ENCODE peak calls at places on chromosomes 5 and 9, in eight cellular contexts. V, T, I, J, S, C, Q and K are unnamed samples. For H3K4me1, the result is how much of the 10 kb centered on the place peaks cover.

GRCh38 chr9:13378171-13378570 is 98.7 kb upstream of the MPDZ start:
- DNase-seq in C (no peak), S (no peak), T (no peak), J (no peak), V (no peak), I (no peak), Q (no peak), K (no peak)

GRCh38 chr5:172910828-172911627 is 48.2 kb upstream of the RPL26L1 start:
- DNase-seq in I (peak), T (peak), S (peak), Q (no peak), V (peak), C (peak), J (no peak), K (peak)

GRCh38 chr9:138104251-138105122 is 226.9 kb downstream of the CACNA1B start:
- DNase-seq in V (no peak), S (no peak), T (no peak), Q (no peak), C (peak), I (no peak), J (no peak), K (no peak)

GRCh38 chr5:176784218-176785165 is 25.9 kb upstream of the UNC5A start:
- DNase-seq in I (no peak), J (no peak), Q (no peak), T (no peak), C (peak), V (peak), S (no peak), K (no peak)

GRCh38 chr9:99516657-99517049 is 294.6 kb downstream of the SEC61B start:
- DNase-seq in C (no peak), J (no peak), Q (no peak), V (no peak), T (no peak), I (no peak), S (no peak), K (no peak)

GRCh38 chr5:7078901-7079300 is 317.0 kb upstream of the ADCY2 start:
- DNase-seq in S (no peak), Q (peak), T (no peak), J (no peak), C (no peak), I (no peak), V (peak), K (no peak)

GRCh38 chr5:61486476-61486875 is 154.4 kb downstream of the ZSWIM6 start:
- DNase-seq in C (no peak), Q (no peak), S (no peak), J (no peak), T (no peak), V (no peak), I (no peak), K (no peak)

GRCh38 chr5:171858303-171858702 is 72.7 kb downstream of the SMIM23 start:
- DNase-seq in C (no peak), I (no peak), Q (no peak), S (no peak), V (peak), T (no peak), J (no peak), K (no peak)

GRCh38 chr5:133525048-133525447 is 87.3 kb downstream of the FSTL4 start:
- DNase-seq in I (no peak), S (no peak), V (no peak), J (no peak), C (no peak), Q (no peak), T (no peak), K (no peak)

GRCh38 chr9:131467214-131467935 is 35.3 kb upstream of the POMT1 start:
- DNase-seq in Q (no peak), S (no peak), I (peak), J (no peak), C (peak), V (no peak), T (no peak), K (no peak)

GRCh38 chr5:16615737-16616535 is 861 bp downstream of the RETREG1 start:
- DNase-seq in C (no peak), V (no peak), T (no peak), J (peak), Q (no peak), I (no peak), S (no peak), K (no peak)
- H3K4me1 ChIP-seq in C (under half), V (under half), T (under half), J (under half), Q (under half), I (under half), S (under half), K (under half)

GRCh38 chr9:22144226-22144625 is 135.1 kb upstream of the CDKN2B start:
- DNase-seq in Q (no peak), T (no peak), I (no peak), J (no peak), V (no peak), S (no peak), C (no peak), K (no peak)

GRCh38 chr9:22147818-22148573 is 138.9 kb upstream of the CDKN2B start:
- DNase-seq in J (no peak), Q (no peak), S (no peak), C (no peak), V (no peak), I (no peak), T (no peak), K (no peak)

GRCh38 chr9:22154064-22154463 is 145.0 kb upstream of the CDKN2B start:
- DNase-seq in I (no peak), Q (no peak), J (no peak), S (no peak), C (peak), V (no peak), T (no peak), K (no peak)

GRCh38 chr9:22146604-22147003 is 137.5 kb upstream of the CDKN2B start:
- DNase-seq in Q (no peak), J (no peak), V (no peak), I (no peak), S (no peak), T (no peak), C (no peak), K (no peak)

DNA sequence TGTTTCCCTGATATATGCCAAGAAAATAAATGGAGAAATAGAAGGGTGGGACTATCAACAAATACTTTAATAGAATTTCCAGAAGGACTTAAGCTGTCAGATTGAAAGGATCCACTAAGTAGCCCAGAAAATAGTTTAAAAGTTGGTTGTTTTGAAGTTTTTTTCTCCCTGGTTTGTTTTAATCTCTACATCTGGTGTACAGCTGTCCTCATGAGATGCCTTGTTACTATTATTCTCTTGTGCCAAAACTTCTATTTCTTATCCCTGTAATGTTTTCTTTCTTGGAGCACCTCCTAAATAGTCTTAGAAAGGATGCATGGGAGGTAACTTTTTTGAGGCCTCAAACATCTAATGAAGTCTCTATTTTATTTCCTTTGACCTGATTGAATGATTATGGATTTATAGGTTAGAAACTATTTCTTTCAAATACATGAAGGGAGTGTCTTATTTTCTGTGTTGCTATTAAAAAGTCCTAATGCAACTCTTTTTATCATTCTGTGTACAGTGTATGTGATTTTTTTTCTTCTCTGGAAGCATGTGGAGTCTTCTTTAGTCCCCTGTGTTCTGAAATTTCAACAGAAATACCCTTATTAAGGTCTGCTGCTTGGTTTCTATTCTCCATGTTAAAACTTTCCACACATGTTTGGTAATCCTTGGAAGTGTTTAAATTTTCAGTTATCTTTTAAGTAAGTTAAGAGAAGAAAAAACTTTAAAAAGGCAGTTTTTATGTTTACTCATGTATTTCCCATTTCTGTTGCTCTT is 140.0 kb upstream of the CDKN2B start:
- DNase-seq in J (no peak), C (no peak), S (no peak), V (no peak), Q (no peak), T (no peak), I (no peak), K (no peak)
- H3K4me3 ChIP-seq in J (no peak), C (no peak), S (no peak), V (no peak), Q (no peak), T (no peak), I (no peak), K (no peak)

GRCh38 chr9:121354141-121354540 is 15.9 kb downstream of the STOM start:
- DNase-seq in I (no peak), T (no peak), S (peak), C (no peak), Q (no peak), V (no peak), J (no peak), K (no peak)
- H3K4me1 ChIP-seq in I (half or more), T (half or more), S (half or more), C (half or more), Q (under half), V (under half), J (under half), K (under half)

GRCh38 chr5:140828402-140828737 is 610 bp downstream of the PCDHA6 start:
- DNase-seq in J (no peak), T (no peak), V (peak), C (no peak), Q (no peak), I (no peak), S (no peak), K (no peak)

GRCh38 chr5:140823475-140823874 is 2.1 kb downstream of the PCDHA5 start:
- DNase-seq in T (no peak), C (no peak), S (no peak), Q (no peak), V (no peak), J (no peak), I (no peak), K (no peak)

GRCh38 chr5:140822281-140822629 is 842 bp downstream of the PCDHA5 start:
- DNase-seq in I (no peak), V (no peak), J (no peak), S (no peak), Q (no peak), T (no peak), C (no peak), K (no peak)

DNA sequence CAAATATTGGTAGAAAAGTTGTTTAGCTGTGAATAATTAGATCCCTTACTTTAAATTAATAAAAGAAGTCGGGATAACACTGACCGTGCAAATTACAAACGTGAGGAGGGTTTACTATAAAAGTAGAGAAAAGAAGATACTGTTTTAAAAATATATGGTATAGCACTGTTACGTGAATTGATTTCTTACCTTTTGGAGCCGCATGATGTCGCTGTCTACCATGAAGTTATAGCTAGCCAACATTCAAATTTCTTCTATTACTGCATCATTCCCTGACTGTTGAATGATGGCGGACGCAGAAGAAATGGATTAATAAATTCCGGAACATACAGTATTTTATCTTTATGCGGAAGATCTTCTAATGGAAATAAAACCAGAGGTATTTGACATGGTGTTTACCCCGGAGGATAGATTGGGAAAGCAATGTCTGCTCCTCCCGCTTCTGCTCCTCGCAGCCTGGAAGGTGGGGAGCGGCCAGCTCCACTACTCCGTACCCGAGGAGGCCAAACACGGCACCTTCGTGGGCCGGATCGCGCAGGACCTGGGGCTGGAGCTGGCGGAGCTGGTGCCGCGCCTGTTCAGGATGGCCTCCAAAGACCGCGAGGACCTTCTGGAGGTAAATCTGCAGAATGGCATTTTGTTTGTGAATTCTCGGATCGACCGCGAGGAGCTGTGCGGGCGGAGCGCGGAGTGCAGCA is at the start of gene PCDHA6:
- DNase-seq in C (no peak), T (no peak), S (no peak), J (no peak), Q (no peak), I (no peak), V (peak), K (no peak)
- H3K4me3 ChIP-seq in C (peak), T (no peak), S (no peak), J (no peak), Q (peak), I (peak), V (peak), K (no peak)

GRCh38 chr9:136078498-136079011 is 16.5 kb downstream of the NACC2 start:
- DNase-seq in J (no peak), C (no peak), T (peak), Q (no peak), S (no peak), V (no peak), I (peak), K (peak)

GRCh38 chr9:136078025-136078424 is 17.1 kb downstream of the NACC2 start:
- DNase-seq in C (no peak), S (no peak), I (peak), T (no peak), J (no peak), V (no peak), Q (no peak), K (no peak)

GRCh38 chr9:136079211-136079915 is 15.7 kb downstream of the NACC2 start:
- DNase-seq in C (no peak), Q (no peak), T (peak), V (no peak), I (peak), S (peak), J (no peak), K (peak)

GRCh38 chr9:136075881-136076678 is 19.0 kb downstream of the NACC2 start:
- DNase-seq in S (no peak), Q (no peak), I (peak), V (no peak), J (no peak), T (peak), C (peak), K (no peak)

GRCh38 chr9:136077491-136077890 is 17.6 kb downstream of the NACC2 start:
- DNase-seq in Q (no peak), C (no peak), V (no peak), J (no peak), S (no peak), I (peak), T (no peak), K (no peak)
- H3K4me1 ChIP-seq in Q (under half), C (under half), V (under half), J (under half), S (under half), I (half or more), T (half or more), K (under half)

GRCh38 chr5:139297439-139298133 is 4.0 kb downstream of the MATR3 start:
- DNase-seq in C (no peak), I (no peak), Q (no peak), S (no peak), J (no peak), V (no peak), T (no peak), K (no peak)

GRCh38 chr5:139294372-139295165 is 1.0 kb downstream of the MATR3 start:
- DNase-seq in T (peak), C (peak), Q (peak), I (peak), V (peak), J (peak), S (peak), K (peak)

GRCh38 chr5:139295692-139296091 is 2.2 kb downstream of the MATR3 start:
- DNase-seq in V (peak), J (no peak), S (no peak), C (no peak), T (no peak), Q (no peak), I (no peak), K (no peak)

GRCh38 chr5:139296862-139297326 is 3.4 kb downstream of the MATR3 start:
- DNase-seq in I (no peak), V (no peak), Q (no peak), C (no peak), J (no peak), T (no peak), S (no peak), K (no peak)

GRCh38 chr5:139296198-139296597 is 2.7 kb downstream of the MATR3 start:
- DNase-seq in V (no peak), C (no peak), S (no peak), Q (no peak), I (no peak), T (no peak), J (no peak), K (no peak)
- H3K4me3 ChIP-seq in V (no peak), C (peak), S (no peak), Q (peak), I (peak), T (peak), J (no peak), K (no peak)

GRCh38 chr5:56325039-56325438 is 91.9 kb upstream of the ANKRD55 start:
- DNase-seq in Q (no peak), J (no peak), I (no peak), S (no peak), T (no peak), V (no peak), C (no peak), K (no peak)

GRCh38 chr5:56326770-56327169 is 93.6 kb upstream of the ANKRD55 start:
- DNase-seq in I (no peak), J (no peak), T (no peak), C (no peak), Q (no peak), V (no peak), S (no peak), K (no peak)

GRCh38 chr5:56323505-56323904 is 90.4 kb upstream of the ANKRD55 start:
- DNase-seq in J (peak), I (no peak), Q (no peak), C (no peak), T (no peak), S (no peak), V (peak), K (no peak)

GRCh38 chr5:56327810-56328209 is 94.7 kb upstream of the ANKRD55 start:
- DNase-seq in T (no peak), J (no peak), S (no peak), I (no peak), V (peak), C (no peak), Q (no peak), K (no peak)

GRCh38 chr5:56326116-56326515 is 93.0 kb upstream of the ANKRD55 start:
- DNase-seq in J (no peak), C (no peak), I (no peak), Q (no peak), S (no peak), T (no peak), V (no peak), K (no peak)
- H3K4me1 ChIP-seq in J (under half), C (under half), I (under half), Q (under half), S (under half), T (under half), V (under half), K (under half)

DNA sequence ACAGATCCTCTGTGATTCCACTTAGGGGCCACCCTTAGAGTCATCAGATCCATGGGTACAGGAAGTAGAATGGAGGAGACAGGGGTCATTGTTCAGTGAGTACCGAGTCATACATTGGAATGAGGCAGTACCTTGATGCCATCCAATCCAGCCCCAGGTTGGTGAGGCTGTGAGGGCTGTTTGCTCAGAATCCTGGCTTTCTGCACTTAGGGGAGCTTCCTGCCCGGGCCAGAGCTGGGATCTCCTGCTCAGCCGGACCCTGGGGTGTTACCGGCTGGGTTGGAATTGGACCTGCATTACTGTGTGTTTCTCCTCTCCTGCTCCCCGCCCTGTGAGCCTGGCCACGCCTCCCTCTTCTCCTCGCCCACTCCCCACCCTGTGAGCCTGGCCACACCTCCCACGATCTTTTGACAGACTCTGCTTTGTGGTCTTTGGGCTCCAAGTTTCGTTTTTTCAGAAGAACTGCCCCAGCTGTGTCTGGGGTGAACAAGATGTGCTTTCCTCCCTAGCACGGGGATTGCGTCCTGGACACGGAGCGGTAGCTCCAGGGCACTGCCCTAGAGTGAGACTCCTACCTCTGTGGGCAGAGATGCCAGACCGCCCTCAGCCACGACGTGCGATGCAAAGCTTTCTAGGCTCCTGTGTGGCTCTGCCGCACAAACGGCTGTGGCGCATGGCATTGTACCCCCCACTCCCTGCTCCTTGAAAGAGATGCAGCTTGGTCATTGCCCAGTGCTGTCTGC is 15.4 kb downstream of the TRAF2 start:
- DNase-seq in I (peak), V (peak), J (peak), S (no peak), C (no peak), Q (no peak), T (no peak), K (no peak)
- H3K4me3 ChIP-seq in I (no peak), V (no peak), J (peak), S (no peak), C (no peak), Q (no peak), T (peak), K (no peak)

DNA sequence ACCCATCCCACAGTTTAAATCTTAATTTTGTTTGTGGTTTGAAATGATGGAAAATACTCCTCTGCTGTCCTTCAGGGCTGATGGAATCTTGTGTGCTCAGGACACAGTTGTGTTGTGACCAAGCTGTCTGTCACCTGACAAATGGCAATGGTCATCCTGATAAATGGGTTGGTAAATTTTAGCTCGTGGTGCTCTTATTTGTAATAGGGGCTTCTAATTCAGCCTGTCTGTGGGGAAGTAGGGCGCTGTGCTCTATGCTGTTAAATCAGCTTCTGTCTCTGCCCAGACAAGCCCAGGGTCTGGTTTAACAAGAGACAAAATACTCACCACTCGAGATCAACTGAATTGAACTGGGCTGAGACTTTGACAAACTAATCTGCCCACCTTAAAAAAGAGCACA is 4.5 kb downstream of the LRRTM2 start:
- DNase-seq in S (no peak), V (peak), T (no peak), J (no peak), Q (peak), C (no peak), I (no peak), K (no peak)
- H3K4me1 ChIP-seq in S (half or more), V (under half), T (half or more), J (under half), Q (under half), C (under half), I (under half), K (under half)

DNA sequence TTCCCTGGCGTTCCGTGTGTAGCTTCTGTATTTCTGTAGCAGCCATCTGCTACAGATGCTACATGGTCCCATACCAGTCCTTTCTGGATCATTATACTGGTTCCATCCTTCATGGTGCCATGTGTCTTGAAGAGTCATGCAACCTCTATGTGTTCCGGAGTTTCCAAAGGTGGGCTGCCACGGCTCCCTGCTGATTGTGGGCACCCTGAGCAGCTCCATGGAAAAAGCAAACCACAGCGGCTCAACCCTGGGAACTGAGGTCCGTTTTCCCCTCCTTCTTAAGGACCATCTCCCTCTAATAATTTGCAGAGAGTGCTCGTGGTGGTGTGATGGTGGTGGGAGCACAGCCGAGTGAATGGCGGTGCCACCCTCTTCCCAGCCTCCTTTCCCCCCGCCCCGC is 600.4 kb downstream of the CCDC171 start:
- DNase-seq in Q (no peak), J (no peak), I (no peak), S (no peak), T (no peak), C (no peak), V (no peak), K (no peak)
- H3K4me3 ChIP-seq in Q (no peak), J (no peak), I (no peak), S (no peak), T (no peak), C (no peak), V (no peak), K (no peak)